ENCODE peak calls at places on chromosome 12, in five cellular contexts. U is stimulated activated naive CD8-positive, alpha-beta T cell treated with anti-CD3 and anti-CD28 coated beads, Interleukin-15, amount 100 ng/mL, for 72 hours; J is HepG2; R is effector memory CD8-positive, alpha-beta T cell; S is Right ventricle myocardium inferior. Z is an unnamed sample.

GRCh38 chr12:127654383-127654985 is 612.5 kb upstream of the TMEM132C start:
- ATAC-seq in U (no peak), J (no peak), R (no peak), S (no peak), Z (no peak)

GRCh38 chr12:52210186-52210924 is 18.5 kb upstream of the KRT80 start:
- ATAC-seq in U (no peak), J (no peak), R (no peak), S (no peak), Z (no peak)

GRCh38 chr12:79638490-79638889 is 52.3 kb downstream of the PAWR start:
- ATAC-seq in U (no peak), J (peak), R (no peak), S (no peak), Z (no peak)

GRCh38 chr12:10690906-10691305 is 17.1 kb upstream of the STYK1 start:
- ATAC-seq in U (no peak), J (no peak), R (no peak), S (no peak), Z (no peak)

GRCh38 chr12:4584896-4585295 is 22.9 kb downstream of the DYRK4 start:
- ATAC-seq in U (no peak), J (no peak), R (no peak), S (no peak), Z (no peak)

GRCh38 chr12:101697930-101698781 is 716 bp downstream of the CHPT1 start:
- ATAC-seq in U (peak), J (peak), R (peak), S (peak), Z (peak)

GRCh38 chr12:13443498-13443897 is 247.0 kb downstream of the EMP1 start:
- ATAC-seq in U (no peak), J (no peak), R (no peak), S (peak), Z (no peak)

GRCh38 chr12:76863005-76863670 is 15.7 kb downstream of the CSRP2 start:
- ATAC-seq in U (no peak), J (no peak), R (no peak), S (no peak), Z (no peak)

GRCh38 chr12:90099288-90099687 is 390.6 kb upstream of the ATP2B1 start:
- ATAC-seq in U (no peak), J (no peak), R (no peak), S (no peak), Z (no peak)

GRCh38 chr12:2819810-2820209 is 7.3 kb downstream of the ITFG2 start:
- ATAC-seq in U (no peak), J (no peak), R (no peak), S (no peak), Z (no peak)

GRCh38 chr12:4353785-4354208 is 25.7 kb downstream of the FGF23 start:
- ATAC-seq in U (peak), J (peak), R (peak), S (no peak), Z (peak)

GRCh38 chr12:65854629-65855028 is 30.3 kb downstream of the HMGA2 start:
- ATAC-seq in U (no peak), J (peak), R (no peak), S (no peak), Z (no peak)

GRCh38 chr12:44307506-44308168 is 471.8 kb downstream of the TMEM117 start:
- ATAC-seq in U (no peak), J (no peak), R (no peak), S (no peak), Z (no peak)

GRCh38 chr12:31122481-31122880 is 48.8 kb downstream of the DDX11 start:
- ATAC-seq in U (no peak), J (no peak), R (no peak), S (no peak), Z (no peak)

GRCh38 chr12:80226576-80226975 is 127.2 kb downstream of the OTOGL start:
- ATAC-seq in U (no peak), J (no peak), R (no peak), S (no peak), Z (no peak)

GRCh38 chr12:120978296-120979219 is at the start of gene HNF1A:
- ATAC-seq in U (no peak), J (peak), R (no peak), S (no peak), Z (no peak)

GRCh38 chr12:100579844-100580243 is 6.4 kb downstream of the GAS2L3 start:
- ATAC-seq in U (no peak), J (no peak), R (no peak), S (no peak), Z (no peak)

GRCh38 chr12:53739285-53740129 is 12.3 kb upstream of the CALCOCO1 start:
- ATAC-seq in U (peak), J (no peak), R (no peak), S (no peak), Z (peak)

GRCh38 chr12:14256139-14256538 is 109.3 kb upstream of the ATF7IP start:
- ATAC-seq in U (peak), J (no peak), R (peak), S (no peak), Z (peak)

GRCh38 chr12:53499261-53500118 is at the start of gene MAP3K12:
- ATAC-seq in U (peak), J (no peak), R (no peak), S (peak), Z (peak)

GRCh38 chr12:124738636-124739467 is 124.8 kb downstream of the SCARB1 start:
- ATAC-seq in U (no peak), J (peak), R (no peak), S (no peak), Z (peak)

GRCh38 chr12:101172316-101172715 is 37.7 kb downstream of the SLC5A8 start:
- ATAC-seq in U (no peak), J (peak), R (no peak), S (no peak), Z (no peak)

GRCh38 chr12:32501835-32502333 is 102.5 kb downstream of the FGD4 start:
- ATAC-seq in U (no peak), J (peak), R (no peak), S (peak), Z (no peak)

GRCh38 chr12:87116778-87117177 is 860.6 kb upstream of the MGAT4C start:
- ATAC-seq in U (no peak), J (no peak), R (no peak), S (no peak), Z (no peak)

GRCh38 chr12:26327975-26328635 is 132.7 kb downstream of the SSPN start:
- ATAC-seq in U (no peak), J (peak), R (no peak), S (no peak), Z (no peak)

GRCh38 chr12:47272412-47273190 is 192.8 kb upstream of the AMIGO2 start:
- ATAC-seq in U (no peak), J (no peak), R (no peak), S (no peak), Z (no peak)